ENCODE peak calls at places on chromosomes 1 and 21, in nine cellular contexts. N is GM23248; I is AG04450; D is right lobe of liver; L is brain microvascular endothelial cell; R is CD8-positive, alpha-beta T cell; E is HCT116; V is gastrocnemius medialis; F is CD4-positive, alpha-beta memory T cell. M is an unnamed sample.
A peak's percentile ranks its signal among the peaks of the same experiment; 100 is the strongest.

GRCh38 chr21:45336870-45337269 is 49.2 kb upstream of the POFUT2 start:
- DNase-seq in D (peak; percentile 11), F (no peak), R (no peak), V (no peak), N (no peak), I (no peak), E (no peak), L (no peak), M (no peak)

GRCh38 chr21:41207401-41208388 is 39.7 kb downstream of the BACE2 start:
- DNase-seq in D (peak; percentile 34), V (peak; percentile 29), N (peak; percentile 78), L (peak; percentile 73), E (no peak), R (no peak), F (no peak), I (peak; percentile 52), M (peak; percentile 83)

GRCh38 chr1:47444578-47445465 is 7.0 kb downstream of the FOXD2 start:
- DNase-seq in R (no peak), F (peak; percentile 32), E (no peak), L (no peak), V (no peak), I (no peak), N (peak; percentile 42), D (peak; percentile 44), M (no peak)

GRCh38 chr1:47687618-47687940 is 249.7 kb downstream of the FOXD2 start:
- DNase-seq in I (no peak), E (no peak), V (no peak), R (no peak), N (no peak), L (no peak), F (no peak), D (no peak), M (peak; percentile 34)

GRCh38 chr1:24018611-24019580 is 38.8 kb upstream of the SRSF10 start:
- DNase-seq in N (peak; percentile 100), I (peak; percentile 99), V (peak; percentile 94), E (peak; percentile 79), R (no peak), F (no peak), D (peak; percentile 87), L (peak; percentile 100), M (peak; percentile 83)

GRCh38 chr1:109984190-109984455 is 442 bp upstream of the AHCYL1 start:
- DNase-seq in E (no peak), L (peak; percentile 27), D (no peak), I (no peak), V (peak; percentile 54), R (no peak), N (peak; percentile 71), F (no peak), M (no peak)

GRCh38 chr1:211260161-211261107 is 1.3 kb downstream of the RCOR3 start:
- DNase-seq in F (peak; percentile 46), V (peak; percentile 95), E (no peak), L (peak; percentile 60), N (peak; percentile 90), I (no peak), R (peak; percentile 54), D (peak; percentile 86), M (peak; percentile 90)

GRCh38 chr1:241460098-241460873 is 59.3 kb downstream of the FH start:
- DNase-seq in N (no peak), V (no peak), D (no peak), I (no peak), E (no peak), R (no peak), L (no peak), F (no peak), M (no peak)

GRCh38 chr1:178119623-178120022 is 25.7 kb downstream of the RASAL2 start:
- DNase-seq in N (no peak), V (no peak), F (no peak), I (no peak), D (no peak), L (no peak), E (peak; percentile 15), R (no peak), M (no peak)

GRCh38 chr21:32611471-32611997 is 643 bp downstream of the CFAP298 start:
- DNase-seq in V (no peak), R (peak; percentile 18), L (peak; percentile 27), F (peak; percentile 27), E (no peak), N (peak; percentile 71), I (no peak), D (peak; percentile 36), M (no peak)

GRCh38 chr21:41803316-41803715 is 36.5 kb upstream of the RIPK4 start:
- DNase-seq in F (no peak), E (no peak), N (no peak), R (no peak), L (no peak), V (no peak), D (no peak), I (no peak), M (no peak)

GRCh38 chr1:177561436-177561835 is 390.7 kb downstream of the BRINP2 start:
- DNase-seq in F (no peak), E (no peak), I (no peak), V (no peak), R (no peak), L (no peak), D (no peak), N (no peak), M (no peak)

GRCh38 chr1:54129858-54130257 is 22.9 kb downstream of the CDCP2 start:
- DNase-seq in R (no peak), F (no peak), I (no peak), V (no peak), N (no peak), D (no peak), L (no peak), E (no peak), M (no peak)

GRCh38 chr1:91997607-91998195 is 32.1 kb upstream of the EPHX4 start:
- DNase-seq in F (peak; percentile 40), V (no peak), E (peak; percentile 33), D (no peak), I (peak; percentile 30), N (peak; percentile 65), R (peak; percentile 13), L (peak; percentile 50), M (no peak)

GRCh38 chr1:184840596-184840995 is 85.9 kb upstream of the EDEM3 start:
- DNase-seq in F (peak; percentile 85), E (no peak), D (no peak), R (no peak), I (no peak), V (no peak), N (no peak), L (no peak), M (no peak)

GRCh38 chr1:101119289-101119688 is 93.7 kb upstream of the DPH5 start:
- DNase-seq in R (no peak), F (no peak), I (no peak), V (no peak), L (no peak), D (no peak), N (no peak), E (no peak), M (no peak)

GRCh38 chr1:101122452-101123166 is 97.0 kb upstream of the DPH5 start:
- DNase-seq in N (no peak), E (no peak), D (no peak), R (no peak), L (no peak), F (no peak), I (no peak), V (no peak), M (no peak)

GRCh38 chr1:101120868-101121267 is 95.3 kb upstream of the DPH5 start:
- DNase-seq in F (no peak), E (no peak), D (no peak), R (no peak), N (peak; percentile 20), L (no peak), I (no peak), V (no peak), M (no peak)

GRCh38 chr1:101121975-101122374 is 96.4 kb upstream of the DPH5 start:
- DNase-seq in D (no peak), V (no peak), N (no peak), I (no peak), L (no peak), F (no peak), R (no peak), E (no peak), M (no peak)

DNA sequence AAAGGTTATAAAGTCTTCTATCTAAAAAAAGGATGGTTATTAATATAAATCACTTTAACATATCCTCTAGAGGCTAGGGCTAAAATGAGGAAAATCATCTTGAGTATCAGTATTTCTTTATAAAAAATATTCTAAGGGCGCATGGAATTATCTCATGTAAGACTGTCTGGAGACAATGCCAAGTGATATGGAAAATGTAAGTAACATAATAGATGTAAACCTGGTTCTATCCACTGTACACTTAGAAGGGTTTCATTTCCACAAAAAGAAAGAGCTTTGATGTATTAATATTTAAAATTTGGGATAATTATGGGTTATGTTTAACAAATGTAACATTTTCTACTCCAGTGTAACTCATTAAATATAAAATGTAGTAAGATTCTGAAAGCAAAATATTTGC is 95.9 kb upstream of the DPH5 start:
- DNase-seq in R (no peak), E (no peak), L (no peak), D (no peak), N (no peak), V (no peak), F (no peak), I (no peak), M (no peak)
- H3K27ac ChIP-seq in R (no peak overlapping the region), E (no peak overlapping the region), L (no peak overlapping the region), D (no peak overlapping the region), N (no peak overlapping the region), V (no peak overlapping the region), F (no peak overlapping the region), I (no peak overlapping the region), M (no peak overlapping the region)

DNA sequence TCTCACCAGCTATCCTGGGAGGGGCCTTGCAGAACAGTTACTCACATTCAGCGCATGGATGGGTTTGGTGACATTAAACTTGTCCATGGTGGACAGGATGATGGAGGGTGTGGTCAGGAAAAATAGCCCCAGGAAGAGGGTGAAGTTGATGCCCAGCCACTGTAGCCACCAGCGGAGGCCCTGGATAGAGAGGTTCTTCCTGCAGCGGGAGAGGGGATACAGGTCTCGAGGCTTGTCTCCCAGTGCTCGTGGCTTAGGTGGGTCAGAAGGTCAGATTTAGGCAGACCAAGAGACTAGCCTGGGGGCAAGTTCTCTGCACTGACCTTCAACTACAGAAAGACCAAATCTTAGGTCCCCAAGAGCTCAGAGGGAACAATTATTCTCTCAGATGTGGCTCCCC is 23.0 kb downstream of the TMEM63A start:
- DNase-seq in V (no peak), E (no peak), N (no peak), L (no peak), F (no peak), I (no peak), R (no peak), D (no peak), M (no peak)
- H3K4me3 ChIP-seq in V (no peak overlapping the region), E (no peak overlapping the region), N (no peak overlapping the region), L (no peak overlapping the region), F (no peak overlapping the region), I (no peak overlapping the region), R (no peak overlapping the region), D (no peak overlapping the region), M (no peak overlapping the region)

DNA sequence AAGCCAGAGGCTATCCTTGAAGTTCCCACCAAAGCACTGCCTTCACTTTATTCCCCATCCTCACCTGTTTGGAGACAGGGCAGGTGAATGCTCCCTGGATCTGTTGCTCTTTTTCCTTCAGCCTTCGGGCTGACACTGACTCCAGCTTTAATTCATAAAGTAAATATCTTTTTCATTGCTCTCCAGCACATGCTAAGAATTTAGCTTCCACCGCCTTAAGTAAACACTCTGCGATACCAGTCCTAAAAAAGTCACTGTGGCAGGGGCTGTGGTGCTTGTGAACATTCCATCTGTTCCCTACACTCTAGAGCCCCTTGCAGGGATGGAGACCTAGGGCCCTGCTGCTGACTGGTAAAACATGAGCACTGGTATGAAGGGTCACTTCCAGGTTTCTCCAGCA is 880 bp upstream of the PLA2G2A start:
- DNase-seq in N (no peak), R (no peak), L (no peak), E (no peak), D (no peak), V (no peak), F (no peak), I (no peak), M (no peak)
- H3K27ac ChIP-seq in N (no peak overlapping the region), R (no peak overlapping the region), L (no peak overlapping the region), E (no peak overlapping the region), D (peak overlapping the region; percentile 29), V (no peak overlapping the region), F (no peak overlapping the region), I (no peak overlapping the region), M (no peak overlapping the region)

GRCh38 chr1:207049054-207049453 is 2.0 kb downstream of the YOD1 start:
- DNase-seq in I (no peak), E (no peak), D (no peak), N (no peak), F (no peak), R (no peak), L (no peak), V (no peak), M (no peak)
- H3K4me3 ChIP-seq in I (no peak overlapping the region), E (peak overlapping the region; percentile 90), D (no peak overlapping the region), N (peak overlapping the region; percentile 98), F (no peak overlapping the region), R (no peak overlapping the region), L (no peak overlapping the region), V (no peak overlapping the region), M (peak overlapping the region; percentile 96)